ENCODE peak calls at places on chromosomes 11 and 22, in seven cellular contexts. One of them, this sample, is unnamed.

GRCh38 chr11:88338223-88338661 is 706 bp upstream of the CTSC start:
- DNase-seq in GM12878: no peak
- DNase-seq in HepG2: peak
- DNase-seq in GM12891: no peak
- DNase-seq in H1: no peak
- DNase-seq in SK-N-SH: peak
- DNase-seq in K562: peak
- DNase-seq in this sample: no peak

GRCh38 chr11:112004389-112004788 is 20.8 kb upstream of the DLAT start:
- DNase-seq in HepG2: peak
- DNase-seq in SK-N-SH: peak
- DNase-seq in H1: no peak
- DNase-seq in K562: peak
- DNase-seq in GM12878: no peak
- DNase-seq in GM12891: peak
- DNase-seq in this sample: peak

GRCh38 chr11:61489833-61490585 is 18.5 kb upstream of the LRRC10B start:
- DNase-seq in K562: peak
- DNase-seq in H1: no peak
- DNase-seq in GM12891: no peak
- DNase-seq in HepG2: peak
- DNase-seq in SK-N-SH: peak
- DNase-seq in GM12878: no peak
- DNase-seq in this sample: no peak

GRCh38 chr22:33853200-33854097 is 66.8 kb downstream of the LARGE1 start:
- DNase-seq in K562: no peak
- DNase-seq in H1: no peak
- DNase-seq in GM12891: peak
- DNase-seq in SK-N-SH: peak
- DNase-seq in HepG2: peak
- DNase-seq in GM12878: peak
- DNase-seq in this sample: peak

GRCh38 chr11:19350093-19350665 is 109.4 kb upstream of the E2F8 start:
- DNase-seq in HepG2: no peak
- DNase-seq in GM12891: no peak
- DNase-seq in H1: no peak
- DNase-seq in K562: no peak
- DNase-seq in GM12878: no peak
- DNase-seq in SK-N-SH: no peak
- DNase-seq in this sample: no peak

GRCh38 chr11:11788067-11788710 is 53.6 kb upstream of the USP47 start:
- DNase-seq in GM12891: no peak
- DNase-seq in SK-N-SH: no peak
- DNase-seq in GM12878: no peak
- DNase-seq in HepG2: no peak
- DNase-seq in H1: no peak
- DNase-seq in K562: no peak
- DNase-seq in this sample: no peak

GRCh38 chr11:65425105-65425970 is 2.7 kb downstream of the NEAT1 start:
- DNase-seq in GM12878: no peak
- DNase-seq in GM12891: no peak
- DNase-seq in SK-N-SH: no peak
- DNase-seq in H1: no peak
- DNase-seq in K562: no peak
- DNase-seq in HepG2: no peak
- DNase-seq in this sample: no peak

GRCh38 chr11:130801287-130802146 is 114.8 kb downstream of the SNX19 start:
- DNase-seq in H1: no peak
- DNase-seq in GM12878: no peak
- DNase-seq in SK-N-SH: no peak
- DNase-seq in HepG2: no peak
- DNase-seq in GM12891: no peak
- DNase-seq in K562: no peak
- DNase-seq in this sample: no peak

GRCh38 chr22:28992565-28993326 is 68.9 kb downstream of the C22orf31 start:
- DNase-seq in K562: no peak
- DNase-seq in GM12878: no peak
- DNase-seq in GM12891: no peak
- DNase-seq in SK-N-SH: no peak
- DNase-seq in HepG2: no peak
- DNase-seq in H1: no peak
- DNase-seq in this sample: no peak

GRCh38 chr11:64128255-64129006 is 37.5 kb downstream of the MACROD1 start:
- DNase-seq in GM12878: no peak
- DNase-seq in HepG2: no peak
- DNase-seq in K562: no peak
- DNase-seq in SK-N-SH: no peak
- DNase-seq in GM12891: no peak
- DNase-seq in H1: no peak
- DNase-seq in this sample: no peak

GRCh38 chr11:15073361-15074205 is at the start of gene CALCB:
- DNase-seq in HepG2: no peak
- DNase-seq in GM12891: no peak
- DNase-seq in K562: no peak
- DNase-seq in SK-N-SH: peak
- DNase-seq in H1: no peak
- DNase-seq in GM12878: no peak
- DNase-seq in this sample: no peak

GRCh38 chr11:115462757-115463156 is 41.5 kb downstream of the CADM1 start:
- DNase-seq in SK-N-SH: no peak
- DNase-seq in K562: no peak
- DNase-seq in HepG2: no peak
- DNase-seq in GM12878: no peak
- DNase-seq in GM12891: no peak
- DNase-seq in H1: no peak
- DNase-seq in this sample: no peak

GRCh38 chr11:45458269-45458668 is 172.1 kb upstream of the SYT13 start:
- DNase-seq in K562: no peak
- DNase-seq in GM12878: no peak
- DNase-seq in H1: no peak
- DNase-seq in SK-N-SH: no peak
- DNase-seq in GM12891: no peak
- DNase-seq in HepG2: no peak
- DNase-seq in this sample: no peak
- TF ChIP-seq TAF1 in K562: no peak
- TF ChIP-seq TAF1 in GM12878: no peak
- TF ChIP-seq TAF1 in H1: no peak
- TF ChIP-seq TAF1 in SK-N-SH: no peak
- TF ChIP-seq TAF1 in GM12891: no peak
- TF ChIP-seq TAF1 in HepG2: no peak
- TF ChIP-seq TAF1 in this sample: no peak

GRCh38 chr11:67345949-67346819 is 7.2 kb downstream of the POLD4 start:
- DNase-seq in GM12891: no peak
- DNase-seq in H1: no peak
- DNase-seq in HepG2: peak
- DNase-seq in SK-N-SH: peak
- DNase-seq in K562: no peak
- DNase-seq in GM12878: peak
- DNase-seq in this sample: no peak

GRCh38 chr11:67349036-67349435 is 4.3 kb downstream of the POLD4 start:
- DNase-seq in GM12878: no peak
- DNase-seq in SK-N-SH: no peak
- DNase-seq in GM12891: no peak
- DNase-seq in H1: no peak
- DNase-seq in K562: no peak
- DNase-seq in HepG2: no peak
- DNase-seq in this sample: no peak

GRCh38 chr11:67347964-67348749 is 5.2 kb downstream of the POLD4 start:
- DNase-seq in GM12891: no peak
- DNase-seq in SK-N-SH: peak
- DNase-seq in GM12878: no peak
- DNase-seq in K562: peak
- DNase-seq in HepG2: no peak
- DNase-seq in H1: no peak
- DNase-seq in this sample: no peak

GRCh38 chr11:67344264-67344663 is 9.1 kb downstream of the POLD4 start:
- DNase-seq in K562: no peak
- DNase-seq in GM12878: no peak
- DNase-seq in GM12891: no peak
- DNase-seq in HepG2: no peak
- DNase-seq in SK-N-SH: no peak
- DNase-seq in H1: no peak
- DNase-seq in this sample: no peak

DNA sequence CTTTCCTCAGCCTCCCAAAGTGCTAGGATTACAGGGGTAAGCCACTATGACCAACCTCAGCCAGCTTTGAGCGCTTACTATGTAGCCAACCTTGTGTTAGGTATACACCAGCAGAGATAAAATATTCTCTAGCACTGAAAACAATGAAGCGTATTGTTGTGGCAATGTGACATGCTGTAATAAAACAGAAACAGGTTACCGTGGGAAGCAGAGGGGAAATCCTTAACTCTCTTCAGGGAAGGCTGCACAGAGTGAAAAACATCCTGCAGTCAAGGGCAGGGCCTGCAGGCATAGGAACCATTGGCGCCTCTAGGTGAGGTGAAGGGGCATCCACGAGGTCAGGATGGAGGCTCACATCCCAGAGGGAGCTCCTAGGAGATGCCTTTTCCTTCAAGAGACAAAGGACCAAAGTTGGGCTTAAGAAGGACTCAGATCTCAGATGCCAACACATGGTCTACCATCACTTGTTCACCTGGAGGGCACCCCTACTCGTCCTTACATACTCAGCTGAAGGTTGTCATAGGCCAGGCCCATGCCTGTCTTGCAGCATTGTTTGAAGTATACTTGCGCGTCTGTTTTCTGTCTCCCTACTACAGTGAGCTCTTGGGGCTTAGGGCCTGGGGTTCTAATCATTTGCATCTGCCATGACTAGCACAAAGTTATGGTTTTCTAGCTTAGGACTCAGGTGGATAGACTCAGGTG is 7.9 kb downstream of the POLD4 start:
- DNase-seq in K562: no peak
- DNase-seq in HepG2: no peak
- DNase-seq in SK-N-SH: no peak
- DNase-seq in H1: no peak
- DNase-seq in GM12878: peak
- DNase-seq in GM12891: no peak
- DNase-seq in this sample: no peak
- TF ChIP-seq POLR2AphosphoS5 in K562: no peak
- TF ChIP-seq POLR2AphosphoS5 in HepG2: no peak
- TF ChIP-seq POLR2AphosphoS5 in SK-N-SH: no peak
- TF ChIP-seq POLR2AphosphoS5 in H1: no peak
- TF ChIP-seq POLR2AphosphoS5 in GM12878: no peak
- TF ChIP-seq POLR2AphosphoS5 in GM12891: no peak
- TF ChIP-seq POLR2AphosphoS5 in this sample: no peak

GRCh38 chr11:43934359-43935130 is 7.9 kb upstream of the C11orf96 start:
- DNase-seq in K562: no peak
- DNase-seq in GM12878: no peak
- DNase-seq in HepG2: no peak
- DNase-seq in H1: no peak
- DNase-seq in SK-N-SH: no peak
- DNase-seq in GM12891: no peak
- DNase-seq in this sample: no peak

GRCh38 chr11:43931717-43932039 is 10.8 kb upstream of the C11orf96 start:
- DNase-seq in GM12878: no peak
- DNase-seq in K562: no peak
- DNase-seq in GM12891: no peak
- DNase-seq in HepG2: no peak
- DNase-seq in H1: no peak
- DNase-seq in SK-N-SH: no peak
- DNase-seq in this sample: no peak

GRCh38 chr11:43930868-43931716 is 11.3 kb upstream of the C11orf96 start:
- DNase-seq in HepG2: no peak
- DNase-seq in SK-N-SH: no peak
- DNase-seq in K562: no peak
- DNase-seq in GM12878: no peak
- DNase-seq in GM12891: no peak
- DNase-seq in H1: no peak
- DNase-seq in this sample: no peak

GRCh38 chr11:43933608-43934358 is 8.7 kb upstream of the C11orf96 start:
- DNase-seq in GM12891: no peak
- DNase-seq in HepG2: no peak
- DNase-seq in K562: no peak
- DNase-seq in GM12878: no peak
- DNase-seq in SK-N-SH: no peak
- DNase-seq in H1: no peak
- DNase-seq in this sample: no peak

DNA sequence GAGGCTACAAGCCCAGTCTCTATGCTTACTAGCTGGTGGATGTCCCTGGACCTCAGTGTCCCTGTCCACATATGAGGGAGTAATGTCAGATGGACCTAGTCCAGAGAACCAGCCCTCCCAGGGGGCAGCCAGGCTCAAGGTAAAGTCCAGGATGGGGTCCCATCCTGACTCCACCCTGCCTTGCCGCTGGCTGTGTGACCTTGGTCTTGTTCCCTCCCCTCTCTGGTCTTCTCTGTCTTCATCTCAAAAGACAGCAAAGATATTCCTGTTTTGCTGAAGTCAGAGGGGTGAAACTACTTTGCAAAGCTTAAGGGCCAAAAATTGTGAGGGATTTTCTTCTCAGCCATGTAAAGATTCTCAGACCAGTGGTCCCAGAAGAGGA is 9.2 kb upstream of the C11orf96 start:
- DNase-seq in H1: no peak
- DNase-seq in GM12878: no peak
- DNase-seq in K562: no peak
- DNase-seq in HepG2: no peak
- DNase-seq in GM12891: no peak
- DNase-seq in SK-N-SH: no peak
- DNase-seq in this sample: no peak
- TF ChIP-seq TAF1 in H1: no peak
- TF ChIP-seq TAF1 in GM12878: no peak
- TF ChIP-seq TAF1 in K562: no peak
- TF ChIP-seq TAF1 in HepG2: no peak
- TF ChIP-seq TAF1 in GM12891: no peak
- TF ChIP-seq TAF1 in SK-N-SH: no peak
- TF ChIP-seq TAF1 in this sample: no peak

DNA sequence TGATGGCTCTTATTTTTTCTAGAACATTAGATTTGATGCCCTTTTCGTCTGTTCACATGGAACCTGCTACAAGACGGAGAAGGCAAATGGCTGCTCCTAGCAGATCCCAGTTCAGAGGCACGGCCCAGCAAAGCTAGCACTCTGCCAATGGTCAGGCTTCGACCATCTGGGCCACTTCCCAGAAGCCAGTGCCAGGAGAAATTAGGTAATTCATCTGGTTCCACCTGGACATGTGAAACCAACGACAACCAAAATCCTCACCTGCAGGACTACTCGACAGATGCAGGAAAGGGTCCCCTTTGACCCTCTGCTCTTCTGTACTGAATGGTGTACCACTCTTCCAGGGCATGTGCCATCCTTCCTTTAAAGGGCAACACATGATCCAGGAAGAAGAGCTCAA is 25.4 kb downstream of the MICAL3 start:
- DNase-seq in K562: no peak
- DNase-seq in H1: no peak
- DNase-seq in GM12891: no peak
- DNase-seq in HepG2: no peak
- DNase-seq in SK-N-SH: no peak
- DNase-seq in GM12878: no peak
- DNase-seq in this sample: no peak
- TF ChIP-seq POLR2AphosphoS5 in K562: no peak
- TF ChIP-seq POLR2AphosphoS5 in H1: no peak
- TF ChIP-seq POLR2AphosphoS5 in GM12891: no peak
- TF ChIP-seq POLR2AphosphoS5 in HepG2: no peak
- TF ChIP-seq POLR2AphosphoS5 in SK-N-SH: no peak
- TF ChIP-seq POLR2AphosphoS5 in GM12878: no peak
- TF ChIP-seq POLR2AphosphoS5 in this sample: no peak